ENCODE peak calls at places on chromosomes 3 and 15, in ten cellular contexts. One of them, this sample, is unnamed.

GRCh38 chr3:124845406-124845805 is 41.8 kb downstream of the ITGB5 start:
- DNase-seq in K562: no peak
- DNase-seq in colonic mucosa: peak; percentile 70
- DNase-seq in breast epithelium: no peak
- DNase-seq in adipocyte: peak; percentile 93
- DNase-seq in effector memory CD4-positive, alpha-beta T cell: no peak
- DNase-seq in fibroblast of lung: peak; percentile 92
- DNase-seq in body of pancreas: no peak
- DNase-seq in left lung: no peak
- DNase-seq in PC-3: peak; percentile 87
- DNase-seq in this sample: peak; percentile 96

GRCh38 chr3:38579146-38579545 is 70.3 kb downstream of the SCN5A start:
- DNase-seq in K562: no peak
- DNase-seq in colonic mucosa: no peak
- DNase-seq in breast epithelium: peak; percentile 29
- DNase-seq in adipocyte: peak; percentile 11
- DNase-seq in effector memory CD4-positive, alpha-beta T cell: no peak
- DNase-seq in fibroblast of lung: no peak
- DNase-seq in body of pancreas: peak; percentile 66
- DNase-seq in left lung: no peak
- DNase-seq in PC-3: no peak
- DNase-seq in this sample: peak; percentile 31

GRCh38 chr3:32113566-32113965 is 7.1 kb downstream of the GPD1L start:
- DNase-seq in K562: no peak
- DNase-seq in colonic mucosa: no peak
- DNase-seq in breast epithelium: no peak
- DNase-seq in adipocyte: no peak
- DNase-seq in effector memory CD4-positive, alpha-beta T cell: no peak
- DNase-seq in fibroblast of lung: no peak
- DNase-seq in body of pancreas: no peak
- DNase-seq in left lung: no peak
- DNase-seq in PC-3: no peak
- DNase-seq in this sample: no peak

GRCh38 chr15:73125219-73125618 is 73.0 kb downstream of the NEO1 start:
- DNase-seq in K562: no peak
- DNase-seq in colonic mucosa: no peak
- DNase-seq in breast epithelium: no peak
- DNase-seq in adipocyte: no peak
- DNase-seq in effector memory CD4-positive, alpha-beta T cell: no peak
- DNase-seq in fibroblast of lung: peak; percentile 8
- DNase-seq in body of pancreas: no peak
- DNase-seq in left lung: no peak
- DNase-seq in PC-3: no peak
- DNase-seq in this sample: peak; percentile 37

GRCh38 chr15:70264014-70264492 is 166.3 kb upstream of the TLE3 start:
- DNase-seq in K562: no peak
- DNase-seq in colonic mucosa: no peak
- DNase-seq in breast epithelium: no peak
- DNase-seq in adipocyte: no peak
- DNase-seq in effector memory CD4-positive, alpha-beta T cell: no peak
- DNase-seq in fibroblast of lung: no peak
- DNase-seq in body of pancreas: no peak
- DNase-seq in left lung: no peak
- DNase-seq in PC-3: no peak
- DNase-seq in this sample: peak; percentile 57

GRCh38 chr15:60511351-60512157 is 32.6 kb upstream of the ICE2 start:
- DNase-seq in K562: no peak
- DNase-seq in colonic mucosa: no peak
- DNase-seq in breast epithelium: no peak
- DNase-seq in adipocyte: no peak
- DNase-seq in effector memory CD4-positive, alpha-beta T cell: no peak
- DNase-seq in fibroblast of lung: peak; percentile 33
- DNase-seq in body of pancreas: no peak
- DNase-seq in left lung: no peak
- DNase-seq in PC-3: no peak
- DNase-seq in this sample: no peak

GRCh38 chr3:112685435-112685834 is 44.5 kb upstream of the CCDC80 start:
- DNase-seq in K562: no peak
- DNase-seq in colonic mucosa: no peak
- DNase-seq in breast epithelium: no peak
- DNase-seq in adipocyte: peak; percentile 95
- DNase-seq in effector memory CD4-positive, alpha-beta T cell: no peak
- DNase-seq in fibroblast of lung: peak; percentile 88
- DNase-seq in body of pancreas: no peak
- DNase-seq in left lung: no peak
- DNase-seq in PC-3: peak; percentile 19
- DNase-seq in this sample: peak; percentile 98

GRCh38 chr3:124633527-124633926 is 96.7 kb upstream of the UMPS start:
- DNase-seq in K562: no peak
- DNase-seq in colonic mucosa: no peak
- DNase-seq in breast epithelium: no peak
- DNase-seq in adipocyte: no peak
- DNase-seq in effector memory CD4-positive, alpha-beta T cell: no peak
- DNase-seq in fibroblast of lung: no peak
- DNase-seq in body of pancreas: no peak
- DNase-seq in left lung: no peak
- DNase-seq in PC-3: no peak
- DNase-seq in this sample: no peak

GRCh38 chr3:160001154-160001760 is 12.6 kb downstream of the IL12A start:
- DNase-seq in K562: no peak
- DNase-seq in colonic mucosa: no peak
- DNase-seq in breast epithelium: no peak
- DNase-seq in adipocyte: no peak
- DNase-seq in effector memory CD4-positive, alpha-beta T cell: no peak
- DNase-seq in fibroblast of lung: no peak
- DNase-seq in body of pancreas: no peak
- DNase-seq in left lung: no peak
- DNase-seq in PC-3: no peak
- DNase-seq in this sample: no peak

GRCh38 chr3:55169161-55169560 is 241.3 kb upstream of the LRTM1 start:
- DNase-seq in K562: no peak
- DNase-seq in colonic mucosa: no peak
- DNase-seq in breast epithelium: no peak
- DNase-seq in adipocyte: no peak
- DNase-seq in effector memory CD4-positive, alpha-beta T cell: no peak
- DNase-seq in fibroblast of lung: no peak
- DNase-seq in body of pancreas: no peak
- DNase-seq in left lung: no peak
- DNase-seq in PC-3: no peak
- DNase-seq in this sample: no peak

GRCh38 chr3:196471551-196471950 is 32.0 kb downstream of the RNF168 start:
- DNase-seq in K562: no peak
- DNase-seq in colonic mucosa: no peak
- DNase-seq in breast epithelium: no peak
- DNase-seq in adipocyte: peak; percentile 32
- DNase-seq in effector memory CD4-positive, alpha-beta T cell: no peak
- DNase-seq in fibroblast of lung: no peak
- DNase-seq in body of pancreas: no peak
- DNase-seq in left lung: no peak
- DNase-seq in PC-3: no peak
- DNase-seq in this sample: peak; percentile 72

GRCh38 chr3:53109822-53110771 is 20.1 kb downstream of the RFT1 start:
- DNase-seq in K562: peak; percentile 40
- DNase-seq in colonic mucosa: peak; percentile 53
- DNase-seq in breast epithelium: peak; percentile 44
- DNase-seq in adipocyte: peak; percentile 77
- DNase-seq in effector memory CD4-positive, alpha-beta T cell: no peak
- DNase-seq in fibroblast of lung: peak; percentile 91
- DNase-seq in body of pancreas: peak; percentile 41
- DNase-seq in left lung: peak; percentile 81
- DNase-seq in PC-3: peak; percentile 65
- DNase-seq in this sample: peak; percentile 84

GRCh38 chr15:76217029-76217866 is 94.0 kb downstream of the ETFA start:
- DNase-seq in K562: no peak
- DNase-seq in colonic mucosa: no peak
- DNase-seq in breast epithelium: no peak
- DNase-seq in adipocyte: peak; percentile 28
- DNase-seq in effector memory CD4-positive, alpha-beta T cell: no peak
- DNase-seq in fibroblast of lung: peak; percentile 18
- DNase-seq in body of pancreas: no peak
- DNase-seq in left lung: no peak
- DNase-seq in PC-3: peak; percentile 79
- DNase-seq in this sample: peak; percentile 24

GRCh38 chr3:8366214-8366613 is 135.4 kb upstream of the LMCD1 start:
- DNase-seq in K562: no peak
- DNase-seq in colonic mucosa: no peak
- DNase-seq in breast epithelium: no peak
- DNase-seq in adipocyte: no peak
- DNase-seq in effector memory CD4-positive, alpha-beta T cell: no peak
- DNase-seq in fibroblast of lung: no peak
- DNase-seq in body of pancreas: no peak
- DNase-seq in left lung: no peak
- DNase-seq in PC-3: no peak
- DNase-seq in this sample: no peak

GRCh38 chr3:162390891-162391290 is 894.3 kb downstream of the OTOL1 start:
- DNase-seq in K562: no peak
- DNase-seq in colonic mucosa: no peak
- DNase-seq in breast epithelium: no peak
- DNase-seq in adipocyte: peak; percentile 43
- DNase-seq in effector memory CD4-positive, alpha-beta T cell: no peak
- DNase-seq in fibroblast of lung: peak; percentile 23
- DNase-seq in body of pancreas: no peak
- DNase-seq in left lung: no peak
- DNase-seq in PC-3: peak; percentile 94
- DNase-seq in this sample: peak; percentile 85

DNA sequence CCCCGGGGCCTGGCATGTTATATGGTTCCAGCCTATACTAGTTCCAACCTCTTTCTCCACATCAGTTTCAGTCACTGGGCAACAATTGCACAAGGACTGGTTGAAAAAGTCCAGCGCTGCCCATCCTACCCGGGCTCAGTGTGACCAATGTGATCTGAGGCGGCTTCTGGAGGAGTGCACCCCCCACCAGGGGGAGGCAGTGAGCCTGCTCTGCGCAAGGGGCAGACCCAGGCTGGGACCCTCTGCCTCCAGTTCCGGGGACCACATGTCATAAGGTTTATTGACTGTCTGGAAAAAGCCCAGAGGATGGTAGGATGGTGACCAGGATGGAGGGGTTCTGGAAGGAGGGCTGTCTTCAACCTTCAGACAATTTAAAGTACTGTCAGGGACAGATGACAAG is 25.6 kb upstream of the NR2E3 start:
- DNase-seq in K562: peak; percentile 49
- DNase-seq in colonic mucosa: no peak
- DNase-seq in breast epithelium: no peak
- DNase-seq in adipocyte: no peak
- DNase-seq in effector memory CD4-positive, alpha-beta T cell: no peak
- DNase-seq in fibroblast of lung: no peak
- DNase-seq in body of pancreas: peak; percentile 18
- DNase-seq in left lung: no peak
- DNase-seq in PC-3: no peak
- DNase-seq in this sample: no peak
- H3K9me3 ChIP-seq in K562: no peaks in the 10 kb centered on the region
- H3K9me3 ChIP-seq in colonic mucosa: no peaks in the 10 kb centered on the region
- H3K9me3 ChIP-seq in breast epithelium: no peaks in the 10 kb centered on the region
- H3K9me3 ChIP-seq in adipocyte: no peaks in the 10 kb centered on the region
- H3K9me3 ChIP-seq in effector memory CD4-positive, alpha-beta T cell: no peaks in the 10 kb centered on the region
- H3K9me3 ChIP-seq in fibroblast of lung: no peaks in the 10 kb centered on the region
- H3K9me3 ChIP-seq in body of pancreas: no peaks in the 10 kb centered on the region
- H3K9me3 ChIP-seq in left lung: no peaks in the 10 kb centered on the region
- H3K9me3 ChIP-seq in PC-3: no peaks in the 10 kb centered on the region
- H3K9me3 ChIP-seq in this sample: no peaks in the 10 kb centered on the region

DNA sequence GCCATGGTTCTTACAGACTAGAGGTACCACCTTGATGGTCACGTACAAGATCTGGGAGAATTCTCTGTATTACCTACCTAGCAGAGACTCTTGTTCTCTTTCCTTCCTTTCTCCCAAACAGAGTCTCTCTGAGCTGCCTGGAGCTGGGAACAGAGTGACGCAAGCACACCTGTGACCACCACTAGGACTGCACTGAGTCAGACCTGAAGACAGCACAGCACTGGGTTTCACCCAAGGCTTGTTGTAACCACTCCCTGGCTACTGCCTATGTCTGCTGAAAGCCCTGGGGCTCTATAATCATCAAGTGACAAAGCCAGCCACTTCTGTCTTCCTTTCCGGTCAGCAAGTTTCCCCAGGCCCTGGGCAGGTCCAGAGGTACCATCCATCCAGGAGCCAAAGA is 293.3 kb upstream of the CNTN4 start:
- DNase-seq in K562: no peak
- DNase-seq in colonic mucosa: no peak
- DNase-seq in breast epithelium: no peak
- DNase-seq in adipocyte: no peak
- DNase-seq in effector memory CD4-positive, alpha-beta T cell: no peak
- DNase-seq in fibroblast of lung: no peak
- DNase-seq in body of pancreas: peak; percentile 42
- DNase-seq in left lung: no peak
- DNase-seq in PC-3: no peak
- DNase-seq in this sample: no peak
- H3K9me3 ChIP-seq in K562: peaks cover 6% of the 10 kb centered on the region
- H3K9me3 ChIP-seq in colonic mucosa: no peaks in the 10 kb centered on the region
- H3K9me3 ChIP-seq in breast epithelium: no peaks in the 10 kb centered on the region
- H3K9me3 ChIP-seq in adipocyte: peaks cover 38% of the 10 kb centered on the region
- H3K9me3 ChIP-seq in effector memory CD4-positive, alpha-beta T cell: no peaks in the 10 kb centered on the region
- H3K9me3 ChIP-seq in fibroblast of lung: no peaks in the 10 kb centered on the region
- H3K9me3 ChIP-seq in body of pancreas: no peaks in the 10 kb centered on the region
- H3K9me3 ChIP-seq in left lung: peaks cover 56% of the 10 kb centered on the region
- H3K9me3 ChIP-seq in PC-3: peaks cover 36% of the 10 kb centered on the region
- H3K9me3 ChIP-seq in this sample: no peaks in the 10 kb centered on the region

GRCh38 chr3:119779731-119780383 is 2.0 kb upstream of the NR1I2 start:
- DNase-seq in K562: no peak
- DNase-seq in colonic mucosa: no peak
- DNase-seq in breast epithelium: no peak
- DNase-seq in adipocyte: no peak
- DNase-seq in effector memory CD4-positive, alpha-beta T cell: no peak
- DNase-seq in fibroblast of lung: no peak
- DNase-seq in body of pancreas: no peak
- DNase-seq in left lung: no peak
- DNase-seq in PC-3: no peak
- DNase-seq in this sample: no peak
- H3K9me3 ChIP-seq in K562: no peaks in the 10 kb centered on the region
- H3K9me3 ChIP-seq in colonic mucosa: no peaks in the 10 kb centered on the region
- H3K9me3 ChIP-seq in breast epithelium: peaks cover 6% of the 10 kb centered on the region
- H3K9me3 ChIP-seq in adipocyte: peaks cover 14% of the 10 kb centered on the region
- H3K9me3 ChIP-seq in effector memory CD4-positive, alpha-beta T cell: no peaks in the 10 kb centered on the region
- H3K9me3 ChIP-seq in fibroblast of lung: no peaks in the 10 kb centered on the region
- H3K9me3 ChIP-seq in body of pancreas: no peaks in the 10 kb centered on the region
- H3K9me3 ChIP-seq in left lung: peaks cover 2% of the 10 kb centered on the region
- H3K9me3 ChIP-seq in PC-3: no peaks in the 10 kb centered on the region
- H3K9me3 ChIP-seq in this sample: no peaks in the 10 kb centered on the region

DNA sequence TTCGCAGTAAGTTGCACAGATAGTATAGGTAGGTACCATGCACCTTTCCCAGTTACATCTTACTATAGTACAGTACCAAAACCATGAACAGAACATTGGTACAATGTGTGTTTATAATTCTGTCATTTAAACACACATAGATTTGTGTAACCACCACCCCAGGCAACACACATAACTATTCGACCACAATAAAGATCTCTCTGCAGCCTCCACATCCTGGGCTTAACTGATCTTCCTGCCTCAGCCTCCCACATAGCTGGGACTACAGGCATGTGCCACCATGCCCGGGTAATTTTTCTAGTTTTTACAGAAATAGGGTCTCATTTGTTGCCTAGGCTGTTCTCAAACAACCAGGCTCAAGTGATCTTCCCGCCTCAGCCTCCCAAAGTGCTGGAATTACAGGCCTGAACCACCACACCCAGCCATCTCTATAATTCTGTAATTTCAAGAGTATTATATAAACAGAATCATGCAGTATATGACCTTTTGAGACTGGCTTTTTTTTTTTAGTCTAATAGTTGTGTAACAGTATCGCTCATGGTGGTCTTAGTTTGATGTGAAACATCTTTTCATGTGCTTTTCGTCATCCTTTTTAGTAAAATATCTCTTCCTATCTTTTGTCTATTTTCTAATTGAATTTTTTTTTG is 13.3 kb upstream of the TMF1 start:
- DNase-seq in K562: no peak
- DNase-seq in colonic mucosa: no peak
- DNase-seq in breast epithelium: no peak
- DNase-seq in adipocyte: no peak
- DNase-seq in effector memory CD4-positive, alpha-beta T cell: no peak
- DNase-seq in fibroblast of lung: no peak
- DNase-seq in body of pancreas: no peak
- DNase-seq in left lung: no peak
- DNase-seq in PC-3: no peak
- DNase-seq in this sample: no peak
- H3K9me3 ChIP-seq in K562: no peaks in the 10 kb centered on the region
- H3K9me3 ChIP-seq in colonic mucosa: no peaks in the 10 kb centered on the region
- H3K9me3 ChIP-seq in breast epithelium: no peaks in the 10 kb centered on the region
- H3K9me3 ChIP-seq in adipocyte: no peaks in the 10 kb centered on the region
- H3K9me3 ChIP-seq in effector memory CD4-positive, alpha-beta T cell: no peaks in the 10 kb centered on the region
- H3K9me3 ChIP-seq in fibroblast of lung: no peaks in the 10 kb centered on the region
- H3K9me3 ChIP-seq in body of pancreas: no peaks in the 10 kb centered on the region
- H3K9me3 ChIP-seq in left lung: no peaks in the 10 kb centered on the region
- H3K9me3 ChIP-seq in PC-3: no peaks in the 10 kb centered on the region
- H3K9me3 ChIP-seq in this sample: no peaks in the 10 kb centered on the region

This sample was measured in GM23248.